ENCODE peak calls at places on chromosomes 16 and 17, in eight cellular contexts. E is AG04450, T is thoracic aorta, S is dorsolateral prefrontal cortex, Z is hepatocyte, C is Panc1, A is upper lobe of right lung, B is mesendoderm. Q is an unnamed sample.

GRCh38 chr17:56165017-56165720 is 11.9 kb downstream of the ANKFN1 start:
- DNase-seq in E (no peak), T (no peak), S (no peak), Z (no peak), C (no peak), A (no peak), B (no peak), Q (no peak)

GRCh38 chr17:9261059-9262029 is 240.0 kb downstream of the NTN1 start:
- DNase-seq in E (no peak), T (no peak), S (no peak), Z (no peak), C (no peak), A (no peak), B (no peak), Q (no peak)

GRCh38 chr17:81187586-81188490 is 21.8 kb upstream of the AATK start:
- DNase-seq in E (no peak), T (no peak), S (no peak), Z (no peak), C (no peak), A (no peak), B (no peak), Q (no peak)

GRCh38 chr17:15941781-15942180 is 3.1 kb upstream of the ADORA2B start:
- DNase-seq in E (no peak), T (no peak), S (no peak), Z (no peak), C (no peak), A (no peak), B (no peak), Q (no peak)

GRCh38 chr17:64447526-64447925 is 1.4 kb upstream of the MILR1 start:
- DNase-seq in E (no peak), T (no peak), S (no peak), Z (no peak), C (no peak), A (no peak), B (no peak), Q (no peak)

GRCh38 chr17:37741334-37742113 is 3.3 kb downstream of the HNF1B start:
- DNase-seq in E (no peak), T (no peak), S (no peak), Z (no peak), C (no peak), A (no peak), B (no peak), Q (no peak)

GRCh38 chr17:6506679-6507231 is 49.6 kb downstream of the PITPNM3 start:
- DNase-seq in E (no peak), T (no peak), S (no peak), Z (no peak), C (no peak), A (peak), B (no peak), Q (peak)

GRCh38 chr16:11242658-11243057 is 13.3 kb downstream of the SOCS1 start:
- DNase-seq in E (no peak), T (no peak), S (peak), Z (no peak), C (no peak), A (no peak), B (no peak), Q (no peak)

GRCh38 chr17:3558603-3559269 is 1.1 kb upstream of the TRPV3 start:
- DNase-seq in E (peak), T (no peak), S (no peak), Z (no peak), C (no peak), A (no peak), B (no peak), Q (peak)

GRCh38 chr16:8887952-8888560 is 5.9 kb downstream of the LITAFD start:
- DNase-seq in E (no peak), T (no peak), S (peak), Z (peak), C (no peak), A (peak), B (no peak), Q (no peak)

GRCh38 chr17:46759141-46759540 is 59.4 kb downstream of the WNT3 start:
- DNase-seq in E (no peak), T (no peak), S (no peak), Z (no peak), C (no peak), A (no peak), B (no peak), Q (no peak)

GRCh38 chr16:56505174-56505573 is 14.7 kb downstream of the BBS2 start:
- DNase-seq in E (no peak), T (no peak), S (no peak), Z (no peak), C (no peak), A (no peak), B (peak), Q (no peak)

GRCh38 chr17:652310-652709 is 62.3 kb downstream of the VPS53 start:
- DNase-seq in E (no peak), T (no peak), S (peak), Z (no peak), C (no peak), A (no peak), B (no peak), Q (no peak)

GRCh38 chr17:45648642-45649041 is 135.5 kb upstream of the CRHR1 start:
- DNase-seq in E (no peak), T (no peak), S (no peak), Z (no peak), C (no peak), A (peak), B (no peak), Q (no peak)

GRCh38 chr17:1186214-1186820 is 6.5 kb upstream of the ABR start:
- DNase-seq in E (no peak), T (no peak), S (no peak), Z (no peak), C (no peak), A (no peak), B (no peak), Q (peak)

GRCh38 chr16:3112881-3113574 is 642 bp downstream of the ZNF205 start:
- DNase-seq in E (no peak), T (no peak), S (no peak), Z (no peak), C (no peak), A (no peak), B (no peak), Q (no peak)

GRCh38 chr17:59846391-59847165 is 46.2 kb downstream of the TUBD1 start:
- DNase-seq in E (peak), T (no peak), S (no peak), Z (peak), C (peak), A (peak), B (peak), Q (no peak)

GRCh38 chr16:57834936-57835335 is 32.6 kb upstream of the KIFC3 start:
- DNase-seq in E (no peak), T (no peak), S (no peak), Z (no peak), C (no peak), A (no peak), B (no peak), Q (no peak)

GRCh38 chr16:27204232-27204915 is 1.0 kb downstream of the KDM8 start:
- DNase-seq in E (no peak), T (no peak), S (no peak), Z (no peak), C (no peak), A (no peak), B (no peak), Q (no peak)

GRCh38 chr17:27533874-27534815 is 77.9 kb downstream of the KSR1 start:
- DNase-seq in E (peak), T (no peak), S (no peak), Z (no peak), C (no peak), A (peak), B (peak), Q (peak)

GRCh38 chr16:81469710-81470481 is 25.3 kb downstream of the CMIP start:
- DNase-seq in E (no peak), T (no peak), S (no peak), Z (no peak), C (no peak), A (no peak), B (no peak), Q (no peak)

GRCh38 chr16:51113254-51114125 is 37.6 kb downstream of the SALL1 start:
- DNase-seq in E (no peak), T (no peak), S (no peak), Z (no peak), C (no peak), A (no peak), B (no peak), Q (no peak)

GRCh38 chr16:84947022-84947421 is 64.3 kb downstream of the ZDHHC7 start:
- DNase-seq in E (no peak), T (no peak), S (no peak), Z (peak), C (no peak), A (no peak), B (no peak), Q (no peak)

GRCh38 chr17:47192549-47192948 is 3.5 kb upstream of the CDC27 start:
- DNase-seq in E (no peak), T (no peak), S (no peak), Z (no peak), C (no peak), A (no peak), B (no peak), Q (no peak)

GRCh38 chr16:1539720-1540555 is 6.5 kb downstream of the TMEM204 start:
- DNase-seq in E (no peak), T (no peak), S (no peak), Z (no peak), C (no peak), A (no peak), B (no peak), Q (no peak)

GRCh38 chr17:73291260-73291801 is 20.5 kb downstream of the CDC42EP4 start:
- DNase-seq in E (no peak), T (peak), S (no peak), Z (no peak), C (no peak), A (peak), B (no peak), Q (no peak)

GRCh38 chr17:5097101-5097834 is 14.4 kb downstream of the ZNF232 start:
- DNase-seq in E (no peak), T (no peak), S (peak), Z (peak), C (no peak), A (peak), B (peak), Q (no peak)

GRCh38 chr17:34354637-34355036 is 1.6 kb upstream of the CCL13 start:
- DNase-seq in E (peak), T (no peak), S (no peak), Z (no peak), C (no peak), A (no peak), B (no peak), Q (no peak)

GRCh38 chr17:75848523-75849303 is 4.5 kb upstream of the UNC13D start:
- DNase-seq in E (no peak), T (no peak), S (peak), Z (peak), C (no peak), A (peak), B (peak), Q (no peak)

DNA sequence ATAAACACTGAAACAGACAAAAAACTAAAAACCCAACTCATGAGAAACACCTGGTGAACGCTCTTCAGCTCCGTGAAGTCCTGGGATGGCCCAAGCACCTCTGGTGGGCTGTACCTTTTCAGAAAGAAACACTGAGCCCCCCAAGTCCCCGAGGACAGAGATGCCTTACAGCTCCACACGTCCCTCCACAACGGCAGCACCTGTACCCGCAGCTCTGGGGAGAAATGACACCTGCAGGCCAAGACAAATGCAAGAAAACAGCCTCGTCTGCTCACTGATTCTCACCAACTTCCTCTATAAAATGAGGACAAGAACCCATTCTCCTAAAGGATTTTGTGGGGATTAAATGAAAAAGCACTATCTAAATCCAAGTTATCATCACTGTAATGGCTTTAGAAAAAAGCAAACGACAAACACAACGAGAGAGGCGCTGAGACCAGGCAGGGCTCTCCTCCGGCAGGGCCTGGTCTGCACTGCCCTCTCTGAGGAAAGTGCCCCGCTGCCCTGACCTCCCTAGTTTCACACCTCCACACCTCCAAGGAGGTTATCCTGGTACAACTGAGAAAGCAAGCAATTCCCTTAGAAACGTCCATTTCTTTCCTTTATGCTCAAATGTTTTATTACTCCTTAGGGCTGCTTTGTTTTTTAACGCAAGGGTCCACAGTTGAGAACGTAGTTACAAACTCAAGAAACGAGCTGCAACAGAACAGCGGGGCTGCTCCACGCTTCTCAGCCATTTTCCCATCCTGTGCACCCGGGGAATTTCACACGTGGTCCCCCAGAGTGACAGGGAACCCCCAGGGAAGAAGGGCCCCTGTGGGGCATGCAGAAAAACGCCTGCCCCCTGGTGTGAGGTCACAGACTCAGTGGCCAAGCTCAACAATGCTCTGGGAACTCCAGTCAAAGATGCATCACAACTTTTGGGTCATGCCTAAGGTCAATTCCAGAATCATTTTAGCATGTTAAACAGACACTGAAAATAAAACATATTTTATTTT is 115.0 kb downstream of the ZNF778 start:
- DNase-seq in E (no peak), T (no peak), S (no peak), Z (no peak), C (no peak), A (peak), B (no peak), Q (no peak)
- H3K27ac ChIP-seq in E (no peak), T (no peak), S (no peak), Z (no peak), C (peak), A (no peak), B (no peak), Q (no peak)

DNA sequence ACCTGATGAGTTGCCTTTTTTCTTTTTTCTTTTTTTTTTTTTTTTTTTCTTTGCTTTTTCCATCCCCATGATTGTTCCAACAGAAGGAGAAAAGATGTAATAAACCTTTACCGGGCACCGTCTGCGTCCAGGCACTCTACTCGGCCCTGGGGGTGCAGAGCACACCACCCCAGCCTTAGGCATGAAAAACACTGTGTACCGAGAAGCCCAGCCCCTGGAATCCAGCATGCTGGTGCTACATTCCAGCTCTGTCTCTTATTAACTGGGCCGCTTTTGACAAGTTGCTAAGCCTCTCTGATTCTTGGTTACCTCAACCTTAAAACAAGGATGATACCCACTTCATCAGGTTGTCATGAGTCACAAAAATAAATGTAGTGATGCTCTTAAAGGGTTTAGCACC is 64.1 kb upstream of the HSBP1 start:
- DNase-seq in E (no peak), T (no peak), S (no peak), Z (no peak), C (no peak), A (no peak), B (no peak), Q (no peak)
- H3K27ac ChIP-seq in E (no peak), T (no peak), S (peak), Z (no peak), C (no peak), A (no peak), B (no peak), Q (no peak)

GRCh38 chr16:75053791-75054555 is 55.1 kb downstream of the ZNRF1 start:
- DNase-seq in E (no peak), T (no peak), S (peak), Z (peak), C (no peak), A (no peak), B (no peak), Q (no peak)
- H3K27ac ChIP-seq in E (no peak), T (no peak), S (no peak), Z (peak), C (no peak), A (no peak), B (no peak), Q (no peak)

DNA sequence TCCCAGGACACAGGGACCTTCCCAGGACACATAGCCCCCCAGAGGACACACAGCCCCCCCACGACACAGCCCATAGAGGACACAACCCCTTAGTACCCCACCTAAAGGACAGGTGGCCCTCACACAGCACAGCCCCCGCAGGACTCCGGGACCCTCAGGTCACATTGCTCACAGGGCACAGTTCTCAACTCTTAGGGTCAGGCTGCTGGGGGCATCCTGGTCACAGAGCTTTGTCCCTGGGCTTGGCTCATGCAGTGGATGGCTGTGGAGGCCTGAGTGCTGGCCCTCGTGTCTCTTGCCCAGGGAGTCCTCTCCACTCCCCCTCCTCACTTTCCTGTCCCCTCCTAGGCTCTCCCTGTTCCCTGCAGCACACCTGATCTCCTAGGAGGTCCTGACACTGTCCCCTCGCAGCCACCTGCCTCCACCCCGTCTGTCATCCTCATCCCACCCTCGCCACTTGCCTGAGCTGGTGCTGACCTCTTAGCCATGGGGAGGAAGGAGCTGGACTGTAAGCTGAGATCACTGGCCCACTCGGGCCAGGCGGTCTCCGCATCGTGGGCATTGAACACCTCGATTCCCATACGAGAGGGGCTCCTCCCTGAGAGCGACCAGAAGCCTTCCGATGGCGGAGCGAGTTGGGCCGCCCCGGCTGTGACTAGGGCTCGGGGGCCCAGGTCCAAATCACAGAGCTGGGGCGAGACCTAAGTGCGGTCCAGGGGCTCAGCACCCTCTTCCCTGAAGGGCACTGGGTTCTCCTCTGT is 1.4 kb upstream of the WDR45B start:
- DNase-seq in E (no peak), T (no peak), S (no peak), Z (no peak), C (no peak), A (peak), B (no peak), Q (no peak)
- H3K27ac ChIP-seq in E (no peak), T (no peak), S (no peak), Z (no peak), C (peak), A (no peak), B (no peak), Q (no peak)

Q was measured in keratinocyte.